ENCODE peak calls at places on chromosomes 11 and 22, in four cellular contexts. U, K, P and V are unnamed samples.

GRCh38 chr11:14644396-14645246 is 1.0 kb downstream of the PDE3B start:
- DNase-seq in U (no peak), K (peak; percentile 15), P (peak; percentile 32), V (peak; percentile 43)

GRCh38 chr22:39703890-39704658 is 133.5 kb downstream of the CACNA1I start:
- DNase-seq in U (peak; percentile 57), K (peak; percentile 42), P (no peak), V (peak; percentile 40)

GRCh38 chr11:2419638-2420501 is 19.3 kb downstream of the TSSC4 start:
- DNase-seq in U (peak; percentile 86), K (peak; percentile 84), P (peak; percentile 69), V (peak; percentile 92)

GRCh38 chr11:14073821-14074529 is 111.5 kb downstream of the SPON1 start:
- DNase-seq in U (peak; percentile 65), K (no peak), P (no peak), V (no peak)

GRCh38 chr11:3953327-3953726 is 97.9 kb downstream of the STIM1 start:
- DNase-seq in U (no peak), K (no peak), P (no peak), V (no peak)

GRCh38 chr11:113401718-113402117 is 14.1 kb downstream of the ANKK1 start:
- DNase-seq in U (no peak), K (no peak), P (no peak), V (peak; percentile 92)

GRCh38 chr11:44790211-44790610 is 63.4 kb downstream of the TSPAN18 start:
- DNase-seq in U (no peak), K (no peak), P (no peak), V (no peak)

GRCh38 chr11:130689222-130689908 is 226.9 kb downstream of the SNX19 start:
- DNase-seq in U (no peak), K (no peak), P (no peak), V (no peak)

GRCh38 chr22:42171946-42172345 is 41.3 kb upstream of the CYP2D6 start:
- DNase-seq in U (no peak), K (no peak), P (no peak), V (no peak)

GRCh38 chr22:31952459-31952858 is 8.1 kb downstream of the YWHAH start:
- DNase-seq in U (no peak), K (no peak), P (no peak), V (no peak)

GRCh38 chr11:60363542-60364525 is 14.5 kb upstream of the MS4A7 start:
- DNase-seq in U (peak; percentile 13), K (no peak), P (peak; percentile 73), V (no peak)

GRCh38 chr11:74024630-74025029 is 15.7 kb upstream of the UCP3 start:
- DNase-seq in U (peak; percentile 61), K (no peak), P (no peak), V (peak; percentile 78)

GRCh38 chr11:117535870-117536411 is 208.3 kb downstream of the CEP164 start:
- DNase-seq in U (no peak), K (peak; percentile 27), P (no peak), V (peak; percentile 70)

GRCh38 chr11:117538256-117538655 is 210.6 kb downstream of the CEP164 start:
- DNase-seq in U (no peak), K (no peak), P (no peak), V (no peak)

GRCh38 chr11:117544431-117544830 is 216.8 kb downstream of the CEP164 start:
- DNase-seq in U (no peak), K (no peak), P (no peak), V (no peak)

GRCh38 chr11:117535201-117535869 is 207.7 kb downstream of the CEP164 start:
- DNase-seq in U (peak; percentile 70), K (peak; percentile 56), P (no peak), V (peak; percentile 62)

DNA sequence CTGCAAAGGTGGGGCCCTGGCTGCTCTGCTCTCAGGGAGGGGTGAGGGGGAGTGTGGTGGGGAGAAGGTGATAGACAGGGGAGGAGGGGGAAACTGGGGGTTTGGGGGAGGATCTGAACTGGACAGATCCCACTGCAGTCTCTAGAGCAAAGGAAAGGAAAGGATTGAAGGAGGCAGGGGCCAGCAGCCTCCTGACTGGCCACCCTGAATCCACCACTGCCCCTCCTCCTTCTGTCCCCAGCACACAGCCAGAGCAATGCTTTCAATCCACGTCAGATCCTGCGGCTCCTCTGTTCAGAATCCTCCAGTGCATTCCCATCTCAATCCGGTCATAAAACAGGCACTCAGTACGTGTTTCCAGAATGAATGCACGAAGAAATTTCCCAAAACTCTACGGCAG is 211.1 kb downstream of the CEP164 start:
- DNase-seq in U (peak; percentile 57), K (no peak), P (no peak), V (no peak)
- H3K27ac ChIP-seq in U (no peak overlapping the region), K (no peak overlapping the region), P (no peak overlapping the region), V (no peak overlapping the region)

GRCh38 chr22:45585437-45585755 is 82.7 kb downstream of the FBLN1 start:
- DNase-seq in U (peak; percentile 38), K (peak; percentile 33), P (no peak), V (peak; percentile 84)
- H3K27ac ChIP-seq in U (peak overlapping the region; percentile 17), K (no peak overlapping the region), P (no peak overlapping the region), V (no peak overlapping the region)

DNA sequence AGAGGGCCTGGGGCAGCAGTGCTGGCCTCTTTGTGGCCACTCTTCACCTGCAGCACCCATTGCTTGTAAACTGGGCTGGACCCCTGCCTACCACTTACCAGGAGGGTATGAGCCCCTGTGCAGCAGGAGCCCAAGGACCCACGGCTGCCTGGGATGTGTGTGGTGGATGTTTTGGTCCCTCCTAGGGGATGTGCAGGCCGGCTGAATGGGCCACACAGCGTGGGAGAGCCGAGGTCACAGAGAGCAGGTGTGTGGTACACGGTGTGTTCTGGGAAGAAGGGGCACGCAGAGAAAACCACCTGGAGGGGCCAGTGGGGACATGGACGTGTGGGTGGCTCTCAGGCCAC is 19.3 kb upstream of the GNB1L start:
- DNase-seq in U (peak; percentile 10), K (peak; percentile 24), P (no peak), V (peak; percentile 47)
- H3K27ac ChIP-seq in U (no peak overlapping the region), K (no peak overlapping the region), P (no peak overlapping the region), V (no peak overlapping the region)

DNA sequence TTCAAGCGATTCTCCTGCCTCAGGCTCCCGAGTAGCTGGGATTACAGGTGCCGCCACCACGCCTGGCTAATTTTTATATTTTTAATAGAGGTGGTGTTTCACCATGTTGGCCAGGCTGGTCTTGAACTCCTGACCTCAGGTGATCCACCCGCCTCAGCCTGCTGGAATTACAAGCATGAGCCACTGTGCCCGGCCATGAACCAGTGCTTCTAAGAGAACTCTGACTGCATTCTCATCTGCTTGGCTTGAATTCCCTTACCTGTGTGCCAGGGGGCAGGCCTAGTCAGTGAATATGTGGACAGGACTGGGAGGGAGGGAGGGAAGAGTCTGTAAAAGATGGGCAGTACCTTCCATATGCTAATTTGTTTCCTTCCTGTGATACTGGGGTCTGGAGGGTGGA is 6.7 kb downstream of the RPS25 start:
- DNase-seq in U (no peak), K (no peak), P (no peak), V (no peak)
- H3K27ac ChIP-seq in U (no peak overlapping the region), K (no peak overlapping the region), P (no peak overlapping the region), V (no peak overlapping the region)

DNA sequence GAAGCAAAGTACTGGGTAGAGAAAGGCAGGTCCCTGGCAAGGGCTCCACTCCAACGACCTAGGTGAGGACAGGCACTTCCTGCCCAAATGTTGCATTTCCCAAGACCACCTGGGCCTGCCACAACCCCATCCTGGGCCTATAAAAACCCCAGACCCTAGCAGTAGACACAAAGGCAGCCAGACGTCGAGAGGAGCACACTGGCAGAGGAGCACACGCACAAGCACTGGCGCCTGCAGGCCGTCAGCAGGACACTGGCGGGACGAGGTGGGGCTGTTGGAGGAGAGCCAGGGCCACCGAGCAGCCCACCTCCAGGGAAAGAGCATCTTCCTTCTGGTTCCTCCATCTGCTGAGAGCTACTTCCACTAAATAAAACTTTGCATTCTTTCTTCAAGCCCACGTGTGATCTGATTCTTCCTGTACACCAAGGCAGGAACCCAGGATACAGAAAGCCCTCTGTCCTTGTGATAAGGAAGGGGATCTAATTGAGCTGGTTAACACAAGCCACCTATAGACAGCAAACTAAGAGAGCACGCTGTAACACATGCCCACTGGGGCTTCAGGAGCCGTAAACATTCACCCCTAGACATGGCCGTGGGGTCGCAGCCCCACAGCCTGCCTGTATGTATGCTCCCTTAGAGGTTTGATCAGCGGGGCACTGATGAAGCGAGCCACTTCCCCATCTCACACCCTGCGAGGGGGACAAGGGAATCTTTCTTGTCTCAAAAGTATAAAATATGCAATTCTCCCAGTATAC is 89.7 kb upstream of the MTMR2 start:
- DNase-seq in U (no peak), K (no peak), P (no peak), V (no peak)
- H3K27ac ChIP-seq in U (no peak overlapping the region), K (no peak overlapping the region), P (peak overlapping the region; percentile 40), V (no peak overlapping the region)

GRCh38 chr22:36378080-36378788 is 9.5 kb downstream of the MYH9 start:
- DNase-seq in U (no peak), K (no peak), P (no peak), V (no peak)

GRCh38 chr22:36379593-36380361 is 8.0 kb downstream of the MYH9 start:
- DNase-seq in U (no peak), K (no peak), P (peak; percentile 77), V (peak; percentile 67)

GRCh38 chr22:36383110-36383581 is 4.6 kb downstream of the MYH9 start:
- DNase-seq in U (no peak), K (no peak), P (peak; percentile 94), V (no peak)

GRCh38 chr22:36384766-36385400 is 2.9 kb downstream of the MYH9 start:
- DNase-seq in U (no peak), K (no peak), P (peak; percentile 67), V (no peak)

GRCh38 chr22:36381513-36382079 is 6.2 kb downstream of the MYH9 start:
- DNase-seq in U (no peak), K (no peak), P (no peak), V (no peak)
- H3K27ac ChIP-seq in U (peak overlapping the region; percentile 96), K (no peak overlapping the region), P (peak overlapping the region; percentile 100), V (no peak overlapping the region)

GRCh38 chr11:64876226-64876750 is 2.1 kb downstream of the EHD1 start:
- DNase-seq in U (no peak), K (no peak), P (peak; percentile 33), V (no peak)
- H3K27ac ChIP-seq in U (peak overlapping the region; percentile 76), K (peak overlapping the region; percentile 17), P (peak overlapping the region; percentile 94), V (peak overlapping the region; percentile 78)

GRCh38 chr22:28893810-28894209 is 10.4 kb downstream of the ZNRF3 start:
- DNase-seq in U (no peak), K (no peak), P (no peak), V (no peak)
- H3K27ac ChIP-seq in U (no peak overlapping the region), K (no peak overlapping the region), P (no peak overlapping the region), V (no peak overlapping the region)

GRCh38 chr11:63680842-63681207 is 475 bp upstream of the RTN3 start:
- DNase-seq in U (no peak), K (no peak), P (no peak), V (peak; percentile 36)
- H3K27ac ChIP-seq in U (peak overlapping the region; percentile 95), K (peak overlapping the region; percentile 76), P (peak overlapping the region; percentile 93), V (peak overlapping the region; percentile 74)